ENCODE peak calls at places on chromosomes 6 and 20, in six cellular contexts. One of them, this sample, is unnamed.

GRCh38 chr6:124795879-124796838 is 166.1 kb upstream of the RNF217 start:
- DNase-seq in SK-N-SH: no peak
- DNase-seq in HepG2: no peak
- DNase-seq in GM23338: peak; percentile 55
- DNase-seq in HCT116: no peak
- DNase-seq in GM12878: no peak
- DNase-seq in this sample: no peak

GRCh38 chr6:89050155-89050554 is 30.4 kb upstream of the PNRC1 start:
- DNase-seq in GM12878: no peak
- DNase-seq in HepG2: peak; percentile 23
- DNase-seq in SK-N-SH: no peak
- DNase-seq in GM23338: no peak
- DNase-seq in HCT116: no peak
- DNase-seq in this sample: no peak

GRCh38 chr6:105642708-105643107 is 239.8 kb upstream of the PREP start:
- DNase-seq in SK-N-SH: no peak
- DNase-seq in HepG2: no peak
- DNase-seq in GM23338: no peak
- DNase-seq in HCT116: no peak
- DNase-seq in GM12878: no peak
- DNase-seq in this sample: no peak

GRCh38 chr6:66605971-66606370 is 898.9 kb upstream of the EYS start:
- DNase-seq in HCT116: no peak
- DNase-seq in HepG2: no peak
- DNase-seq in GM12878: no peak
- DNase-seq in GM23338: no peak
- DNase-seq in SK-N-SH: no peak
- DNase-seq in this sample: no peak

GRCh38 chr20:914727-915498 is 1.2 kb downstream of the ANGPT4 start:
- DNase-seq in GM12878: no peak
- DNase-seq in HepG2: no peak
- DNase-seq in GM23338: no peak
- DNase-seq in SK-N-SH: no peak
- DNase-seq in HCT116: no peak
- DNase-seq in this sample: no peak

GRCh38 chr20:34538671-34539123 is 19.8 kb upstream of the MAP1LC3A start:
- DNase-seq in GM12878: no peak
- DNase-seq in GM23338: peak; percentile 78
- DNase-seq in HCT116: no peak
- DNase-seq in SK-N-SH: peak; percentile 77
- DNase-seq in HepG2: peak; percentile 61
- DNase-seq in this sample: no peak

GRCh38 chr6:17971128-17972073 is 16.0 kb downstream of the KIF13A start:
- DNase-seq in HCT116: peak; percentile 35
- DNase-seq in HepG2: no peak
- DNase-seq in GM12878: no peak
- DNase-seq in GM23338: no peak
- DNase-seq in SK-N-SH: no peak
- DNase-seq in this sample: no peak

GRCh38 chr6:118892248-118893094 is 1.5 kb upstream of the ASF1A start:
- DNase-seq in GM23338: no peak
- DNase-seq in HepG2: no peak
- DNase-seq in HCT116: no peak
- DNase-seq in GM12878: no peak
- DNase-seq in SK-N-SH: no peak
- DNase-seq in this sample: no peak

GRCh38 chr6:113383701-113384100 is 473.4 kb upstream of the MARCKS start:
- DNase-seq in GM23338: no peak
- DNase-seq in SK-N-SH: no peak
- DNase-seq in HepG2: no peak
- DNase-seq in HCT116: no peak
- DNase-seq in GM12878: no peak
- DNase-seq in this sample: no peak

GRCh38 chr6:113381232-113381631 is 475.9 kb upstream of the MARCKS start:
- DNase-seq in GM12878: no peak
- DNase-seq in SK-N-SH: no peak
- DNase-seq in GM23338: no peak
- DNase-seq in HepG2: no peak
- DNase-seq in HCT116: no peak
- DNase-seq in this sample: no peak

GRCh38 chr6:113385020-113385431 is 472.1 kb upstream of the MARCKS start:
- DNase-seq in GM23338: no peak
- DNase-seq in GM12878: no peak
- DNase-seq in HepG2: no peak
- DNase-seq in HCT116: no peak
- DNase-seq in SK-N-SH: no peak
- DNase-seq in this sample: no peak

GRCh38 chr6:113380591-113380990 is 476.6 kb upstream of the MARCKS start:
- DNase-seq in HCT116: no peak
- DNase-seq in HepG2: no peak
- DNase-seq in GM12878: no peak
- DNase-seq in GM23338: no peak
- DNase-seq in SK-N-SH: no peak
- DNase-seq in this sample: no peak

DNA sequence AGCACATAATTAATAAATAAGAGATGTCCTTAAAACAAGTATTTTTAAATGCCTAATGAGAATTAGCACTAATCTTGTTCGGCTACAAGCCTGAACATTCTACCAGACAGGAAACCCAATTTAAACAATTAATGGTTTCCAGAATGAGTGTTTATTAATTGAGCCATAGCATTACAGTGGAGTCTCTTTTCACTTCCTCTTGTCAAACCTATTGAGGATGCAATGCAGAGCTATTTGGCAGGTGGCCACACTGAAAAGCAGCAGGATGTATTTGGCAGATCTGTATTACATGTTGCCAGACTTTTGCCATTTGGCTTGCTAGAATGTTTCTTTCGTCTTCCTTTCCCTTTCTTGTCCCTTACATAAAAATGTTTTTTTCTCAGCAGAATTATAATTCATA is 475.2 kb upstream of the MARCKS start:
- DNase-seq in SK-N-SH: peak; percentile 38
- DNase-seq in HCT116: no peak
- DNase-seq in GM23338: peak; percentile 13
- DNase-seq in HepG2: no peak
- DNase-seq in GM12878: peak; percentile 55
- DNase-seq in this sample: no peak
- H3K27ac ChIP-seq in SK-N-SH: peak overlapping the region; percentile 90
- H3K27ac ChIP-seq in HCT116: no peak overlapping the region
- H3K27ac ChIP-seq in GM23338: no peak overlapping the region
- H3K27ac ChIP-seq in HepG2: no peak overlapping the region
- H3K27ac ChIP-seq in GM12878: no peak overlapping the region
- H3K27ac ChIP-seq in this sample: no peak overlapping the region

DNA sequence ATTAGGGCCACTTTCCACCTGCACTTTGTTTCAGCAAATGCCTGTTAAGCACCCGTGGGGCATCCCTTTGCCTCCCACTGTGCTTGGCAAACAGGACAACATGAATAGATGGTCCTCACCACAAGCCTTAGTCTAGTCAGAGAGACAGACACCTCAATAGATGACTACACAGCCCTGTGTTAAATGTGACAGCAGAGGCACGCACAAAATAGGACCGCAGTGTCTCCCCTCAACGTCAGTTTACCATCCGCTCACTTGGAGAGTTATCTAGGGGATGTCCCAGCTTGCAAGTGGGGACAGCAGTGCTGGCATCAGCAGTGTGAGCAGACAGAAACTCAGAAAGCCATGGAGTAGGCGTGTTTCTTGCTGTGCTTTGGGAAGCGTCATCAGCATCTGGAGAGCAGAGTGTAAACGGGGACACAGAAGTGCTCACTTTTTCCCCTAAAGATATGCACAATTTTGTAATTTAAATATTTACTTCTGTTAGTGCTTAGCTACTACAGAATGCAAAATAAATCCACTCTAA is 66.0 kb upstream of the TXNDC5 start:
- DNase-seq in SK-N-SH: no peak
- DNase-seq in GM12878: no peak
- DNase-seq in GM23338: no peak
- DNase-seq in HepG2: no peak
- DNase-seq in HCT116: no peak
- DNase-seq in this sample: no peak
- TF ChIP-seq CTCF in SK-N-SH: no peak
- TF ChIP-seq CTCF in GM12878: no peak
- TF ChIP-seq CTCF in GM23338: no peak
- TF ChIP-seq CTCF in HepG2: no peak
- TF ChIP-seq CTCF in HCT116: no peak
- TF ChIP-seq CTCF in this sample: no peak

DNA sequence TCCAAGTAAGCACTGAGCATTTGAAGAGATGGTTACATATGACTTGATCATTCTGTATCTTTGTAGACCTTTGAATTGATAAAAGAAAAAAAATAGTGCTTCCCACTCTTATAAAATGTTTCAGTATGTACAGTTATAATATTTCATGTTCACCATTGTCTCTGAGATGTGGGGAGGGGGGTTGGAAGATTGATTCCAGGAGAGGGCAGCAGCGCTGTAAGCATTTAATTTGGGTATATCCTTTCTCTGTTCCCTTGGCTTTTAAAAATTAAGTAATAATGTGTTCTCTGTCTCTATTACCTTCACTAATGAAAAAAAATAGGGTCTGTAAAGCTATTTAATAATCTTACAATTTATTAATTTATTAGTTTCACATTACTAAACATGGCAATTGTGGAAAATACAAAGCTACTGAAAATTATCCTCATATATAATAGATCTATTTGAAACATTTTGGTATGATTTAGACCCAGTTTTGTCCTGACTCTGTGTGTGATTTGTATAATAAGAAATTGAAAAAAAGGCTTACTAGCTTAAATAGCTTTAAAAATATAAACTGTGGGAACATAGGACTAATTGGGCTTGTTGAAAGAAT is 341.2 kb downstream of the CDKAL1 start:
- DNase-seq in GM12878: no peak
- DNase-seq in SK-N-SH: peak; percentile 62
- DNase-seq in HepG2: peak; percentile 29
- DNase-seq in GM23338: no peak
- DNase-seq in HCT116: no peak
- DNase-seq in this sample: peak; percentile 35
- TF ChIP-seq REST in GM12878: no peak
- TF ChIP-seq REST in SK-N-SH: no peak
- TF ChIP-seq REST in HepG2: no peak
- TF ChIP-seq REST in GM23338: no peak
- TF ChIP-seq REST in HCT116: no peak
- TF ChIP-seq REST in this sample: no peak

DNA sequence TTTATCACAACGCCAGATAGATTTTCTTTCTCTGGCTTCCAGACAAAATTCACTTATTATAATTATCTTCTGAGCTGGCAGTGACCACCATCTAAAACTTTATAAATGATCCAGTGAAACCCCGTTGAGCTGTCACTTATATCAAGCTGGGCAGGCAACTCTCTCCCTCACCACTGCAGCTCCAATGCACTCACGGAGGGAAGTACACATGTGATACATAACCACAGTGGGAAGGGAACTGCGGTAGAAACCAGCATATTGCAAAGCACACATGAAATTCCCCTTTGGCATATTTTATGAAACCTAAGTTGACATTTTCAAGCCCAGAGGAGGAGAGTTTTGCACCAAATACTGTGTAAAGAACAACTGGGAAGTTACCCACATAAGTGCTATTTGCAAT is 536.9 kb downstream of the HACE1 start:
- DNase-seq in GM12878: no peak
- DNase-seq in HepG2: no peak
- DNase-seq in GM23338: no peak
- DNase-seq in SK-N-SH: peak; percentile 14
- DNase-seq in HCT116: no peak
- DNase-seq in this sample: no peak
- H3K27ac ChIP-seq in GM12878: no peak overlapping the region
- H3K27ac ChIP-seq in HepG2: no peak overlapping the region
- H3K27ac ChIP-seq in GM23338: no peak overlapping the region
- H3K27ac ChIP-seq in SK-N-SH: no peak overlapping the region
- H3K27ac ChIP-seq in HCT116: no peak overlapping the region
- H3K27ac ChIP-seq in this sample: no peak overlapping the region

GRCh38 chr6:49549691-49550412 is 616 bp upstream of the C6orf141 start:
- DNase-seq in GM12878: no peak
- DNase-seq in SK-N-SH: no peak
- DNase-seq in HepG2: no peak
- DNase-seq in GM23338: peak; percentile 52
- DNase-seq in HCT116: no peak
- DNase-seq in this sample: no peak

GRCh38 chr6:49551126-49551865 is 828 bp downstream of the C6orf141 start:
- DNase-seq in SK-N-SH: no peak
- DNase-seq in GM12878: no peak
- DNase-seq in GM23338: peak; percentile 77
- DNase-seq in HepG2: no peak
- DNase-seq in HCT116: no peak
- DNase-seq in this sample: no peak

GRCh38 chr6:49546371-49546770 is 4.1 kb upstream of the C6orf141 start:
- DNase-seq in SK-N-SH: no peak
- DNase-seq in GM12878: no peak
- DNase-seq in GM23338: no peak
- DNase-seq in HepG2: no peak
- DNase-seq in HCT116: no peak
- DNase-seq in this sample: no peak

GRCh38 chr6:49550413-49551125 is at the start of gene C6orf141:
- DNase-seq in HCT116: peak; percentile 70
- DNase-seq in HepG2: no peak
- DNase-seq in GM12878: no peak
- DNase-seq in GM23338: peak; percentile 88
- DNase-seq in SK-N-SH: peak; percentile 11
- DNase-seq in this sample: no peak

GRCh38 chr6:49548613-49549304 is 1.7 kb upstream of the C6orf141 start:
- DNase-seq in SK-N-SH: no peak
- DNase-seq in GM23338: peak; percentile 52
- DNase-seq in HCT116: no peak
- DNase-seq in GM12878: no peak
- DNase-seq in HepG2: no peak
- DNase-seq in this sample: no peak
- TF ChIP-seq CTCF in SK-N-SH: peak; percentile 29
- TF ChIP-seq CTCF in GM23338: peak; percentile 48
- TF ChIP-seq CTCF in HCT116: peak; percentile 17
- TF ChIP-seq CTCF in GM12878: peak; percentile 21
- TF ChIP-seq CTCF in HepG2: no peak
- TF ChIP-seq CTCF in this sample: peak; percentile 41

This sample was measured in Panc1.